ENCODE peak calls at places on chromosomes 12 and 14, in nine cellular contexts. I, E, O, Q, P, T, N, F and G are unnamed samples.

GRCh38 chr12:5864913-5865312 is 80.1 kb downstream of the ANO2 start:
- DNase-seq in I (no peak), E (no peak), O (no peak), Q (no peak), P (no peak), T (no peak), N (no peak), F (no peak), G (no peak)

GRCh38 chr12:88309546-88309945 is 167.4 kb downstream of the TMTC3 start:
- DNase-seq in I (no peak), E (no peak), O (no peak), Q (no peak), P (no peak), T (peak; percentile 76), N (no peak), F (no peak), G (no peak)

GRCh38 chr12:105427883-105428282 is 97.4 kb downstream of the C12orf75 start:
- DNase-seq in I (no peak), E (no peak), O (no peak), Q (no peak), P (no peak), T (peak; percentile 52), N (no peak), F (no peak), G (no peak)

GRCh38 chr12:18819471-18819870 is 81.6 kb downstream of the CAPZA3 start:
- DNase-seq in I (no peak), E (no peak), O (no peak), Q (no peak), P (no peak), T (peak; percentile 70), N (no peak), F (no peak), G (no peak)

GRCh38 chr12:121295746-121296617 is 527 bp downstream of the CAMKK2 start:
- DNase-seq in I (peak; percentile 29), E (peak; percentile 35), O (no peak), Q (peak; percentile 46), P (no peak), T (no peak), N (peak; percentile 42), F (peak; percentile 41), G (no peak)

GRCh38 chr14:74213907-74214803 is 25.1 kb upstream of the VSX2 start:
- DNase-seq in I (no peak), E (no peak), O (no peak), Q (no peak), P (no peak), T (no peak), N (no peak), F (no peak), G (no peak)

GRCh38 chr12:16756833-16757552 is 151.0 kb upstream of the LMO3 start:
- DNase-seq in I (no peak), E (no peak), O (no peak), Q (no peak), P (no peak), T (no peak), N (no peak), F (no peak), G (no peak)

GRCh38 chr12:92927055-92927435 is 2.0 kb downstream of the EEA1 start:
- DNase-seq in I (no peak), E (no peak), O (no peak), Q (no peak), P (no peak), T (peak; percentile 38), N (no peak), F (no peak), G (no peak)

GRCh38 chr12:132285311-132285741 is 44.1 kb downstream of the GALNT9 start:
- DNase-seq in I (no peak), E (no peak), O (no peak), Q (no peak), P (no peak), T (no peak), N (no peak), F (no peak), G (no peak)

GRCh38 chr14:89848165-89848564 is 106.4 kb downstream of the EFCAB11 start:
- DNase-seq in I (no peak), E (no peak), O (no peak), Q (no peak), P (no peak), T (peak; percentile 39), N (no peak), F (no peak), G (no peak)

GRCh38 chr12:76018111-76018510 is 13.5 kb downstream of the PHLDA1 start:
- DNase-seq in I (no peak), E (no peak), O (no peak), Q (no peak), P (peak; percentile 71), T (peak; percentile 52), N (peak; percentile 48), F (peak; percentile 49), G (no peak)

GRCh38 chr12:106913456-106913855 is 42.3 kb upstream of the TMEM263 start:
- DNase-seq in I (no peak), E (no peak), O (no peak), Q (no peak), P (no peak), T (no peak), N (no peak), F (no peak), G (no peak)

GRCh38 chr12:62689042-62689839 is 222.6 kb downstream of the MON2 start:
- DNase-seq in I (no peak), E (no peak), O (no peak), Q (no peak), P (no peak), T (peak; percentile 52), N (no peak), F (no peak), G (no peak)

GRCh38 chr12:124228050-124228711 is 66.7 kb upstream of the RFLNA start:
- DNase-seq in I (no peak), E (no peak), O (no peak), Q (no peak), P (no peak), T (no peak), N (no peak), F (no peak), G (no peak)

GRCh38 chr14:36604757-36605505 is 22.5 kb upstream of the NKX2-8 start:
- DNase-seq in I (peak; percentile 70), E (no peak), O (no peak), Q (peak; percentile 31), P (peak; percentile 51), T (peak; percentile 57), N (peak; percentile 69), F (no peak), G (peak; percentile 18)

GRCh38 chr14:49971156-49972141 is 78.6 kb downstream of the ARF6 start:
- DNase-seq in I (no peak), E (no peak), O (peak; percentile 27), Q (no peak), P (no peak), T (no peak), N (no peak), F (no peak), G (no peak)

GRCh38 chr12:67630373-67631088 is 18.0 kb upstream of the DYRK2 start:
- DNase-seq in I (peak; percentile 25), E (peak; percentile 16), O (peak; percentile 55), Q (peak; percentile 27), P (peak; percentile 14), T (peak; percentile 19), N (no peak), F (no peak), G (no peak)

GRCh38 chr12:88153959-88154358 is 11.9 kb downstream of the TMTC3 start:
- DNase-seq in I (no peak), E (no peak), O (no peak), Q (no peak), P (no peak), T (peak; percentile 45), N (no peak), F (no peak), G (no peak)

GRCh38 chr14:105485720-105486332 is 860 bp upstream of the CRIP1 start:
- DNase-seq in I (no peak), E (no peak), O (no peak), Q (no peak), P (peak; percentile 31), T (no peak), N (no peak), F (peak; percentile 46), G (no peak)
- TF ChIP-seq CTCF in I (no peak), E (no peak), O (peak; percentile 17), Q (no peak), P (no peak), T (no peak), N (no peak), F (peak; percentile 56), G (no peak)

GRCh38 chr14:105876829-105877228 is 350.4 kb downstream of the TMEM121 start:
- DNase-seq in I (no peak), E (no peak), O (no peak), Q (no peak), P (no peak), T (no peak), N (no peak), F (no peak), G (no peak)
- H3K27me3 ChIP-seq in I (no peaks in the 10 kb centered on the region), E (no peaks in the 10 kb centered on the region), O (no peaks in the 10 kb centered on the region), Q (no peaks in the 10 kb centered on the region), P (peaks cover 80% of the 10 kb centered on the region), T (no peaks in the 10 kb centered on the region), N (no peaks in the 10 kb centered on the region), F (peaks cover 70% of the 10 kb centered on the region), G (peaks cover 17% of the 10 kb centered on the region)

GRCh38 chr12:123115409-123116111 is 35.3 kb downstream of the PITPNM2 start:
- DNase-seq in I (peak; percentile 74), E (peak; percentile 82), O (no peak), Q (no peak), P (no peak), T (peak; percentile 97), N (no peak), F (peak; percentile 52), G (no peak)
- TF ChIP-seq CTCF in I (no peak), E (no peak), O (no peak), Q (no peak), P (no peak), T (no peak), N (no peak), F (no peak), G (no peak)

GRCh38 chr14:99263564-99264330 is 8.2 kb downstream of the BCL11B start:
- DNase-seq in I (no peak), E (no peak), O (no peak), Q (no peak), P (no peak), T (no peak), N (no peak), F (no peak), G (no peak)
- H3K27me3 ChIP-seq in I (no peaks in the 10 kb centered on the region), E (no peaks in the 10 kb centered on the region), O (peaks cover 65% of the 10 kb centered on the region), Q (no peaks in the 10 kb centered on the region), P (peaks cover 56% of the 10 kb centered on the region), T (peaks cover 4% of the 10 kb centered on the region), N (peaks cover 3% of the 10 kb centered on the region), F (peaks cover 100% of the 10 kb centered on the region), G (peaks cover 84% of the 10 kb centered on the region)

GRCh38 chr14:104509673-104510072 is 69.9 kb upstream of the C14orf180 start:
- DNase-seq in I (no peak), E (no peak), O (no peak), Q (no peak), P (no peak), T (no peak), N (no peak), F (no peak), G (no peak)
- TF ChIP-seq CTCF in I (no peak), E (no peak), O (no peak), Q (no peak), P (no peak), T (no peak), N (no peak), F (peak; percentile 10), G (no peak)